ENCODE peak calls at places on chromosomes 16 and 17, in ten cellular contexts. T is H54; O is astrocyte of the cerebellum; K is activated CD4-positive, alpha-beta T cell treated with anti-CD3 and anti-CD28 coated beads, Interleukin-2, amount 50 U/mL, for 24 hours; H is NCI-H460; G is AML-193; C is HFFc6; L is stromal cell of bone marrow; Q is mesothelial cell of epicardium; Z is NCI-H1436 treated with DMSO at 0.1 percent for 48 hours. P is an unnamed sample.

GRCh38 chr17:12590417-12590816 is 75.3 kb upstream of the MYOCD start:
- DNase-seq in T (no peak), O (no peak), K (no peak), H (no peak), G (no peak), C (no peak), L (no peak), Q (no peak), Z (no peak), P (no peak)

GRCh38 chr16:88560722-88561484 is 9.3 kb upstream of the ZC3H18 start:
- DNase-seq in T (no peak), O (peak), K (no peak), H (no peak), G (no peak), C (no peak), L (no peak), Q (no peak), Z (no peak), P (no peak)

GRCh38 chr16:89319883-89320716 is 102.6 kb downstream of the ZNF778 start:
- DNase-seq in T (peak), O (no peak), K (no peak), H (peak), G (peak), C (peak), L (peak), Q (no peak), Z (no peak), P (no peak)

GRCh38 chr16:30996324-30996999 is 11.5 kb downstream of the HSD3B7 start:
- DNase-seq in T (no peak), O (no peak), K (no peak), H (no peak), G (no peak), C (no peak), L (no peak), Q (no peak), Z (no peak), P (no peak)

GRCh38 chr16:71807905-71808592 is 585 bp downstream of the AP1G1 start:
- DNase-seq in T (peak), O (no peak), K (no peak), H (no peak), G (peak), C (no peak), L (peak), Q (peak), Z (no peak), P (no peak)

GRCh38 chr17:29687601-29688000 is 64.9 kb upstream of the CORO6 start:
- DNase-seq in T (no peak), O (no peak), K (no peak), H (no peak), G (no peak), C (no peak), L (no peak), Q (no peak), Z (no peak), P (no peak)

GRCh38 chr17:2475056-2475455 is 36.6 kb downstream of the METTL16 start:
- DNase-seq in T (no peak), O (no peak), K (no peak), H (no peak), G (no peak), C (no peak), L (no peak), Q (no peak), Z (no peak), P (no peak)

GRCh38 chr17:78257810-78258322 is 26.4 kb downstream of the TMEM235 start:
- DNase-seq in T (no peak), O (no peak), K (peak), H (no peak), G (peak), C (no peak), L (no peak), Q (no peak), Z (no peak), P (no peak)

P was measured in SIG-M5.